ENCODE peak calls at places on chromosomes 16 and 17, in nine cellular contexts. J, C, V, F, Q, A, S, W and M are unnamed samples.

GRCh38 chr17:79612468-79613194 is 1.8 kb upstream of the RBFOX3 start:
- DNase-seq in V (peak), C (no peak), F (no peak), S (peak), J (no peak), W (peak), A (peak), Q (no peak), M (peak)

GRCh38 chr17:76467809-76468633 is 618 bp downstream of the AANAT start:
- DNase-seq in A (no peak), S (no peak), J (no peak), W (no peak), V (no peak), Q (no peak), F (no peak), C (no peak), M (no peak)

GRCh38 chr16:24850289-24850931 is 4.6 kb downstream of the SLC5A11 start:
- DNase-seq in J (no peak), W (no peak), S (peak), A (no peak), C (no peak), F (no peak), V (no peak), Q (no peak), M (peak)

GRCh38 chr16:87391324-87391949 is 699 bp upstream of the MAP1LC3B start:
- DNase-seq in W (no peak), F (no peak), A (no peak), J (peak), S (no peak), V (no peak), C (no peak), Q (no peak), M (no peak)

GRCh38 chr16:58025351-58026138 is at the start of gene MMP15:
- DNase-seq in V (no peak), F (peak), Q (no peak), A (peak), W (peak), J (peak), C (no peak), S (peak), M (peak)

GRCh38 chr17:58763263-58763662 is 7.6 kb downstream of the PPM1E start:
- DNase-seq in S (no peak), F (no peak), Q (no peak), V (no peak), C (no peak), W (no peak), A (no peak), J (no peak), M (no peak)

GRCh38 chr17:76772842-76773521 is 35.1 kb downstream of the MFSD11 start:
- DNase-seq in F (peak), W (no peak), C (no peak), S (peak), A (peak), J (no peak), V (no peak), Q (peak), M (peak)

GRCh38 chr17:58117382-58117781 is 30.8 kb upstream of the OR4D1 start:
- DNase-seq in Q (no peak), J (no peak), V (no peak), A (no peak), S (no peak), W (no peak), F (no peak), C (no peak), M (no peak)

GRCh38 chr17:35256629-35257028 is 13.8 kb downstream of the SLFN5 start:
- DNase-seq in S (peak), Q (no peak), F (no peak), J (no peak), A (peak), C (no peak), W (no peak), V (no peak), M (no peak)

GRCh38 chr16:15857779-15858560 is 1.1 kb upstream of the MYH11 start:
- DNase-seq in A (peak), W (no peak), S (peak), Q (no peak), V (no peak), C (no peak), J (peak), F (no peak), M (no peak)

GRCh38 chr17:64063766-64064224 is 43.4 kb upstream of the ICAM2 start:
- DNase-seq in F (peak), Q (no peak), J (peak), W (peak), V (no peak), C (no peak), A (peak), S (peak), M (no peak)

GRCh38 chr17:74061758-74062157 is 141.7 kb upstream of the RPL38 start:
- DNase-seq in J (no peak), S (no peak), F (no peak), W (no peak), Q (no peak), A (no peak), C (no peak), V (no peak), M (no peak)

GRCh38 chr17:6422654-6423241 is 12.2 kb downstream of the AIPL1 start:
- DNase-seq in A (no peak), V (no peak), F (no peak), W (no peak), C (no peak), Q (no peak), S (no peak), J (no peak), M (no peak)

GRCh38 chr17:42422958-42423712 is at the start of gene CAVIN1:
- DNase-seq in C (no peak), Q (peak), A (peak), J (peak), F (no peak), S (peak), W (peak), V (peak), M (peak)

GRCh38 chr16:81996664-81997529 is 14.4 kb downstream of the SDR42E1 start:
- DNase-seq in J (no peak), V (no peak), A (no peak), S (peak), W (peak), Q (peak), F (no peak), C (no peak), M (peak)

GRCh38 chr16:53773150-53773846 is 69.3 kb downstream of the FTO start:
- DNase-seq in Q (no peak), W (peak), C (no peak), F (no peak), V (peak), J (no peak), S (peak), A (peak), M (peak)

GRCh38 chr16:57791156-57791902 is 11.0 kb downstream of the KIFC3 start:
- DNase-seq in S (no peak), W (no peak), C (no peak), V (no peak), A (no peak), F (no peak), J (no peak), Q (no peak), M (no peak)

GRCh38 chr16:588639-588888 is 1.3 kb upstream of the RAB40C start:
- DNase-seq in J (peak), S (peak), V (no peak), A (peak), C (no peak), F (peak), W (peak), Q (no peak), M (peak)

GRCh38 chr17:58416396-58416795 is 938 bp downstream of the RNF43 start:
- DNase-seq in A (no peak), F (no peak), V (no peak), S (no peak), W (no peak), C (no peak), Q (no peak), J (no peak), M (no peak)

GRCh38 chr17:74840500-74840899 is 19.2 kb downstream of the GRIN2C start:
- DNase-seq in A (no peak), Q (no peak), V (no peak), J (no peak), W (no peak), F (no peak), S (no peak), C (no peak), M (no peak)

GRCh38 chr17:7667616-7668406 is 17.1 kb downstream of the ATP1B2 start:
- DNase-seq in C (no peak), A (no peak), Q (no peak), V (peak), F (no peak), S (no peak), J (no peak), W (peak), M (no peak)

GRCh38 chr17:75087558-75088453 is at the start of gene SLC16A5:
- DNase-seq in F (peak), C (no peak), Q (no peak), J (peak), W (peak), A (peak), S (no peak), V (no peak), M (peak)

GRCh38 chr17:44266402-44267164 is 1.4 kb downstream of the SLC4A1 start:
- DNase-seq in V (no peak), C (no peak), J (no peak), A (no peak), F (no peak), Q (no peak), W (no peak), S (no peak), M (no peak)

GRCh38 chr17:6269474-6269873 is 165.4 kb downstream of the AIPL1 start:
- DNase-seq in C (no peak), S (peak), J (no peak), Q (no peak), F (no peak), A (peak), V (peak), W (peak), M (peak)

GRCh38 chr17:53101706-53102105 is 721.0 kb upstream of the KIF2B start:
- DNase-seq in Q (no peak), C (no peak), V (no peak), A (no peak), J (no peak), W (no peak), S (no peak), F (no peak), M (no peak)

GRCh38 chr17:17663160-17664072 is 17.8 kb upstream of the RAI1 start:
- DNase-seq in J (no peak), C (no peak), Q (peak), S (peak), W (peak), F (peak), V (no peak), A (peak), M (peak)

GRCh38 chr16:84722068-84722467 is 22.3 kb downstream of the USP10 start:
- DNase-seq in F (no peak), J (no peak), C (no peak), W (no peak), V (no peak), Q (no peak), S (no peak), A (no peak), M (no peak)

GRCh38 chr17:21678451-21679081 is 13.8 kb upstream of the KCNJ18 start:
- DNase-seq in V (no peak), S (no peak), A (no peak), W (no peak), F (no peak), C (no peak), J (peak), Q (no peak), M (no peak)